ENCODE peak calls at places on chromosomes 4 and X, in four cellular contexts. Q is IMR-90, C is H1, K is mesendoderm. T is an unnamed sample.
A peak's percentile ranks its signal among the peaks of the same experiment; 100 is the strongest.

GRCh38 chr4:169492436-169493163 is 119.8 kb downstream of the NEK1 start:
- DNase-seq in C (peak; percentile 68), K (peak; percentile 60), Q (peak; percentile 44), T (peak; percentile 47)

GRCh38 chrX:153499876-153500275 is 5.1 kb downstream of the BGN start:
- DNase-seq in C (no peak), K (no peak), Q (no peak), T (no peak)

GRCh38 chr4:153212755-153213154 is 8.5 kb downstream of the TRIM2 start:
- DNase-seq in Q (no peak), C (no peak), K (no peak), T (no peak)

GRCh38 chrX:56796641-56797395 is 67.8 kb downstream of the NBDY start:
- DNase-seq in K (no peak), C (no peak), Q (no peak), T (no peak)

GRCh38 chr4:23654791-23655190 is 235.1 kb downstream of the PPARGC1A start:
- DNase-seq in K (no peak), Q (no peak), C (no peak), T (no peak)

GRCh38 chr4:20761382-20761781 is 61.1 kb downstream of the PACRGL start:
- DNase-seq in C (no peak), Q (no peak), K (no peak), T (no peak)

GRCh38 chrX:43559643-43560042 is 96.5 kb upstream of the MAOA start:
- DNase-seq in C (peak; percentile 53), Q (peak; percentile 2), K (peak; percentile 85), T (peak; percentile 77)

GRCh38 chrX:18961686-18962085 is 22.2 kb downstream of the PHKA2 start:
- DNase-seq in K (no peak), C (no peak), Q (peak; percentile 63), T (no peak)

DNA sequence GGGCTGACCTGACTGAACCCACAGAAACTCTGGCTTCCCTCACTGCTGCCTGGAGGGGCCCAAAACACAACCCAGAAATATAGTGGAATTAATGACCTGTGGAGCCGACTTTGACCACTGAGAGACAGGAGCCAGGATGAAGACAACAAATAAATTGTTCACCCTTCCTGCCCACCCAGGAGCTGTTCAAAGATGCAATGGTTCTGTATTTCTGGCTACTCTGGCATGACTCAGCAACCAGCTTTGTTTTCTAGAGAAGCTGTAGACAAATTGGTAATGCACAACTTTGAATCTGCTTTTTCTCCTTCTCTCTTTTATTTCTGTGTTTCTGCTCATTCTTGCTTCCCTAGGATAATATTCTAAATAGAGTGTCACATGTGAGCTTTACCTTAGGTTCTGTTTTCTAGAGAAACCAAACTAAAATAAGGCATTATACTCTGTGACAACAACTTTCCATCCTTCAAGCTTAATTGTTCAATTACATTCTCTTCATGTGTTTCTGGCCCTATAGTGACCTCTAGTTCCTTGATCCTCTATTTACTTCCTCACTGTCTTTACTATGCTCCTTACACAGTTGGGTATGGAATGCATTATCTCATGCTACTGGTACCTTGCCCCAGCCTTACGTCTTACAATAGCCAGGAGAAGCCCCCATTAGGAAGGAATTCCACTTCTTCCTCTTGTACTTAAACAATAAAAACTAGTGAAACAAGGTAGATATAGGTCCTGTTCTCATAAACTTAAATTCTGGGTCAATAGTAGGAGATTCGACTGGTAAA is 6.5 kb upstream of the PRKG2 start:
- DNase-seq in Q (peak; percentile 41), C (no peak), K (peak; percentile 56), T (no peak)
- H4K5ac ChIP-seq in Q (peak overlapping the region; percentile 45), C (no peak overlapping the region), K (no peak overlapping the region), T (no peak overlapping the region)

GRCh38 chr4:107304699-107305286 is 268.7 kb upstream of the DKK2 start:
- DNase-seq in K (no peak), C (no peak), Q (no peak), T (no peak)
- H4K5ac ChIP-seq in K (no peak overlapping the region), C (no peak overlapping the region), Q (no peak overlapping the region), T (no peak overlapping the region)

GRCh38 chr4:81799371-81799770 is 327.7 kb upstream of the RASGEF1B start:
- DNase-seq in Q (no peak), K (no peak), C (no peak), T (no peak)
- H4K5ac ChIP-seq in Q (no peak overlapping the region), K (no peak overlapping the region), C (no peak overlapping the region), T (no peak overlapping the region)

GRCh38 chr4:8072235-8072968 is 86.2 kb downstream of the ABLIM2 start:
- DNase-seq in C (no peak), Q (no peak), K (no peak), T (no peak)
- H4K5ac ChIP-seq in C (no peak overlapping the region), Q (no peak overlapping the region), K (no peak overlapping the region), T (no peak overlapping the region)

GRCh38 chrX:101483705-101484104 is 1.6 kb upstream of the ARMCX4 start:
- DNase-seq in Q (no peak), C (no peak), K (peak; percentile 25), T (no peak)
- H4K5ac ChIP-seq in Q (no peak overlapping the region), C (no peak overlapping the region), K (no peak overlapping the region), T (no peak overlapping the region)

GRCh38 chrX:14389682-14390081 is 139.7 kb upstream of the GLRA2 start:
- DNase-seq in Q (no peak), K (no peak), C (no peak), T (no peak)
- H4K5ac ChIP-seq in Q (no peak overlapping the region), K (no peak overlapping the region), C (no peak overlapping the region), T (no peak overlapping the region)

DNA sequence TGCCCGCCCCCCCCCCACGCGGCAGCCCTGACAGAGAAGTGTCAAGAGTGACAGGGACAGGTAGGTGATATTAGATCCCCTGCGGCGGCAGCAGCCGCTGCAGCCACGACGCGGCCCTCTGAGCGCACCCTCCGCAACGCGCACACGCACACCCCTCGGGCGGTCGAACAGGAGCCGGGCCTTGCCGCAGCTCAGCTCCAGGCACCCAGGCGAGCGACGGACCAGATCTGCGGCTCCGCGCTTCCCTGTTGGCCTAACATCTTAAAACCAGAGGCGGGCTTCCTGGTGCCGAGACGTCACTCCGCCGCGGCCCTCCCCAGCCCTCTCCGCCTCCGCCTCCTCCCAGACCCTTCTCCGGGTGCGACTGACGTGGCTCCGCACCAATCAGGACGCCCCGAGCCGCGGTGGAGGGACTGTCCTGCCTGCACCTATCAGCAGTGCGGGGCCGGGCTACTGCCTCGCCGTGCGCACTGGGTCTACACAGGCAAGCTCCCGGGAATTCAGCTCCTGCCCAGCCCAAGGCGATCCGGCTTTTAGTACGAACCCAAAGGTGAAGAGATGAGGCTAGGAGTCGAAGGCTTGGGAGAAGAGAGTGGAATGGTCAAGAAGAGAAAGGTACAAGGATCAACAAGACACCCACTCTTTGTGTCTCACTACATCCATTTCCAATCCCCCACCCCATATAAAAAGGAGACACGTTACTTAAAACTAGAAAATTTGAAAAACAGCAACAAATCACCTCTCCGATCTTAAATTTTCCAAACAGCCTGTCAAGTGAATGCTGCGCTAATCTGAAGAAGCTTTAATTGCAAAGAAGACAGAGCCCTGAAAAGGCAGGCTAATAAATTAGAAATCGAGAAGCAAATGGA is at the start of gene PITX2:
- DNase-seq in C (peak; percentile 99), K (peak; percentile 99), Q (peak; percentile 95), T (peak; percentile 100)
- H4K5ac ChIP-seq in C (no peak within 1 kb of the TSS), K (no peak within 1 kb of the TSS), Q (no peak within 1 kb of the TSS), T (no peak within 1 kb of the TSS)

T was measured in H9.